ENCODE peak calls at places on chromosomes 1 and 21, in four cellular contexts. One of them, this sample, is unnamed.

GRCh38 chr1:174005032-174005431 is 17.1 kb downstream of the RC3H1 start:
- DNase-seq in K562: no peak
- DNase-seq in HCT116: no peak
- DNase-seq in HepG2: no peak
- DNase-seq in this sample: no peak

GRCh38 chr1:235468970-235469369 is 35.3 kb downstream of the B3GALNT2 start:
- DNase-seq in K562: no peak
- DNase-seq in HCT116: peak
- DNase-seq in HepG2: peak
- DNase-seq in this sample: peak

GRCh38 chr1:41501581-41501980 is 17.1 kb upstream of the EDN2 start:
- DNase-seq in K562: no peak
- DNase-seq in HCT116: no peak
- DNase-seq in HepG2: no peak
- DNase-seq in this sample: peak

GRCh38 chr21:17925900-17926299 is 106.7 kb upstream of the C21orf91 start:
- DNase-seq in K562: no peak
- DNase-seq in HCT116: no peak
- DNase-seq in HepG2: peak
- DNase-seq in this sample: peak

GRCh38 chr1:36874271-36875017 is 159.9 kb downstream of the GRIK3 start:
- DNase-seq in K562: no peak
- DNase-seq in HCT116: no peak
- DNase-seq in HepG2: no peak
- DNase-seq in this sample: no peak

GRCh38 chr1:214213136-214213535 is 67.8 kb upstream of the SMYD2 start:
- DNase-seq in K562: no peak
- DNase-seq in HCT116: no peak
- DNase-seq in HepG2: no peak
- DNase-seq in this sample: peak

GRCh38 chr1:237139732-237140131 is 97.7 kb downstream of the RYR2 start:
- DNase-seq in K562: no peak
- DNase-seq in HCT116: no peak
- DNase-seq in HepG2: no peak
- DNase-seq in this sample: no peak

GRCh38 chr21:35426484-35426883 is 377.4 kb upstream of the RUNX1 start:
- DNase-seq in K562: no peak
- DNase-seq in HCT116: no peak
- DNase-seq in HepG2: no peak
- DNase-seq in this sample: no peak

GRCh38 chr1:209609403-209610377 is 26.2 kb downstream of the CAMK1G start:
- DNase-seq in K562: no peak
- DNase-seq in HCT116: no peak
- DNase-seq in HepG2: no peak
- DNase-seq in this sample: peak

GRCh38 chr1:54037476-54037875 is 15.5 kb downstream of the TMEM59 start:
- DNase-seq in K562: no peak
- DNase-seq in HCT116: no peak
- DNase-seq in HepG2: no peak
- DNase-seq in this sample: no peak

GRCh38 chr1:17089496-17089895 is 29.8 kb downstream of the PADI2 start:
- DNase-seq in K562: no peak
- DNase-seq in HCT116: no peak
- DNase-seq in HepG2: no peak
- DNase-seq in this sample: no peak

GRCh38 chr1:24936688-24937087 is 6.6 kb upstream of the RUNX3 start:
- DNase-seq in K562: no peak
- DNase-seq in HCT116: no peak
- DNase-seq in HepG2: no peak
- DNase-seq in this sample: no peak

GRCh38 chr21:45972353-45972715 is 9.2 kb upstream of the COL6A1 start:
- DNase-seq in K562: no peak
- DNase-seq in HCT116: no peak
- DNase-seq in HepG2: no peak
- DNase-seq in this sample: no peak

GRCh38 chr1:61950418-61950817 is 208.1 kb downstream of the PATJ start:
- DNase-seq in K562: no peak
- DNase-seq in HCT116: no peak
- DNase-seq in HepG2: peak
- DNase-seq in this sample: no peak

GRCh38 chr1:21027805-21028204 is 148.9 kb downstream of the EIF4G3 start:
- DNase-seq in K562: no peak
- DNase-seq in HCT116: no peak
- DNase-seq in HepG2: no peak
- DNase-seq in this sample: no peak

GRCh38 chr1:23673086-23673813 is 18.4 kb upstream of the RPL11 start:
- DNase-seq in K562: peak
- DNase-seq in HCT116: no peak
- DNase-seq in HepG2: peak
- DNase-seq in this sample: peak

GRCh38 chr1:77313491-77313890 is 31.7 kb downstream of the AK5 start:
- DNase-seq in K562: peak
- DNase-seq in HCT116: peak
- DNase-seq in HepG2: peak
- DNase-seq in this sample: no peak

GRCh38 chr1:236281286-236282158 is at the start of gene ERO1B:
- DNase-seq in K562: peak
- DNase-seq in HCT116: peak
- DNase-seq in HepG2: peak
- DNase-seq in this sample: peak

GRCh38 chr1:165828103-165828558 is 717 bp downstream of the UCK2 start:
- DNase-seq in K562: peak
- DNase-seq in HCT116: no peak
- DNase-seq in HepG2: peak
- DNase-seq in this sample: peak

GRCh38 chr1:156444407-156445001 is 56.1 kb downstream of the MEF2D start:
- DNase-seq in K562: peak
- DNase-seq in HCT116: peak
- DNase-seq in HepG2: peak
- DNase-seq in this sample: peak

GRCh38 chr1:161421456-161421855 is 53.8 kb upstream of the CFAP126 start:
- DNase-seq in K562: no peak
- DNase-seq in HCT116: no peak
- DNase-seq in HepG2: no peak
- DNase-seq in this sample: no peak

GRCh38 chr1:154157520-154158306 is 2.8 kb upstream of the NUP210L start:
- DNase-seq in K562: peak
- DNase-seq in HCT116: no peak
- DNase-seq in HepG2: no peak
- DNase-seq in this sample: no peak

GRCh38 chr1:215557504-215557903 is 9.6 kb upstream of the KCTD3 start:
- DNase-seq in K562: no peak
- DNase-seq in HCT116: no peak
- DNase-seq in HepG2: no peak
- DNase-seq in this sample: no peak

GRCh38 chr1:245648749-245649517 is 494.1 kb downstream of the KIF26B start:
- DNase-seq in K562: no peak
- DNase-seq in HCT116: no peak
- DNase-seq in HepG2: no peak
- DNase-seq in this sample: no peak

GRCh38 chr1:160083968-160084770 is 2.8 kb downstream of the KCNJ9 start:
- DNase-seq in K562: peak
- DNase-seq in HCT116: peak
- DNase-seq in HepG2: no peak
- DNase-seq in this sample: peak

GRCh38 chr1:21816602-21817302 is 4.7 kb downstream of the LDLRAD2 start:
- DNase-seq in K562: no peak
- DNase-seq in HCT116: peak
- DNase-seq in HepG2: peak
- DNase-seq in this sample: no peak

GRCh38 chr1:53614231-53615021 is 124.5 kb downstream of the GLIS1 start:
- DNase-seq in K562: no peak
- DNase-seq in HCT116: no peak
- DNase-seq in HepG2: no peak
- DNase-seq in this sample: no peak

GRCh38 chr21:37463083-37463780 is 96.7 kb downstream of the DYRK1A start:
- DNase-seq in K562: peak
- DNase-seq in HCT116: peak
- DNase-seq in HepG2: peak
- DNase-seq in this sample: peak

GRCh38 chr1:111826278-111826677 is 70.6 kb downstream of the DDX20 start:
- DNase-seq in K562: no peak
- DNase-seq in HCT116: no peak
- DNase-seq in HepG2: no peak
- DNase-seq in this sample: no peak

GRCh38 chr1:17582124-17582768 is 42.7 kb downstream of the ARHGEF10L start:
- DNase-seq in K562: no peak
- DNase-seq in HCT116: no peak
- DNase-seq in HepG2: no peak
- DNase-seq in this sample: peak

GRCh38 chr1:24149854-24150227 is 6.9 kb upstream of the IL22RA1 start:
- DNase-seq in K562: peak
- DNase-seq in HCT116: peak
- DNase-seq in HepG2: no peak
- DNase-seq in this sample: no peak

GRCh38 chr1:115670476-115671175 is 28.9 kb downstream of the VANGL1 start:
- DNase-seq in K562: no peak
- DNase-seq in HCT116: no peak
- DNase-seq in HepG2: no peak
- DNase-seq in this sample: no peak

GRCh38 chr21:45513003-45513706 is 29.1 kb downstream of the SLC19A1 start:
- DNase-seq in K562: no peak
- DNase-seq in HCT116: no peak
- DNase-seq in HepG2: no peak
- DNase-seq in this sample: peak

GRCh38 chr21:33976082-33976979 is 60.7 kb upstream of the ATP5PO start:
- DNase-seq in K562: peak
- DNase-seq in HCT116: no peak
- DNase-seq in HepG2: peak
- DNase-seq in this sample: no peak

GRCh38 chr21:33975548-33976081 is 60.0 kb upstream of the ATP5PO start:
- DNase-seq in K562: peak
- DNase-seq in HCT116: no peak
- DNase-seq in HepG2: no peak
- DNase-seq in this sample: no peak

GRCh38 chr21:33977721-33978369 is 62.2 kb upstream of the ATP5PO start:
- DNase-seq in K562: no peak
- DNase-seq in HCT116: no peak
- DNase-seq in HepG2: no peak
- DNase-seq in this sample: no peak

GRCh38 chr21:33978585-33978984 is 63.0 kb upstream of the ATP5PO start:
- DNase-seq in K562: no peak
- DNase-seq in HCT116: no peak
- DNase-seq in HepG2: no peak
- DNase-seq in this sample: no peak

GRCh38 chr21:33976980-33977720 is 61.5 kb upstream of the ATP5PO start:
- DNase-seq in K562: no peak
- DNase-seq in HCT116: no peak
- DNase-seq in HepG2: peak
- DNase-seq in this sample: no peak
- TF ChIP-seq JUND in K562: no peak
- TF ChIP-seq JUND in HCT116: no peak
- TF ChIP-seq JUND in HepG2: no peak
- TF ChIP-seq JUND in this sample: no peak

GRCh38 chr1:30192969-30193630 is 530.3 kb downstream of the MATN1 start:
- DNase-seq in K562: no peak
- DNase-seq in HCT116: no peak
- DNase-seq in HepG2: no peak
- DNase-seq in this sample: no peak

GRCh38 chr1:30188999-30189398 is 534.4 kb downstream of the MATN1 start:
- DNase-seq in K562: no peak
- DNase-seq in HCT116: no peak
- DNase-seq in HepG2: no peak
- DNase-seq in this sample: no peak

GRCh38 chr1:30189818-30190480 is 533.4 kb downstream of the MATN1 start:
- DNase-seq in K562: no peak
- DNase-seq in HCT116: no peak
- DNase-seq in HepG2: no peak
- DNase-seq in this sample: no peak

GRCh38 chr1:30190481-30191153 is 532.8 kb downstream of the MATN1 start:
- DNase-seq in K562: no peak
- DNase-seq in HCT116: no peak
- DNase-seq in HepG2: no peak
- DNase-seq in this sample: no peak

GRCh38 chr1:30191154-30191702 is 532.2 kb downstream of the MATN1 start:
- DNase-seq in K562: peak
- DNase-seq in HCT116: peak
- DNase-seq in HepG2: no peak
- DNase-seq in this sample: peak
- TF ChIP-seq JUND in K562: peak
- TF ChIP-seq JUND in HCT116: peak
- TF ChIP-seq JUND in HepG2: no peak
- TF ChIP-seq JUND in this sample: no peak

DNA sequence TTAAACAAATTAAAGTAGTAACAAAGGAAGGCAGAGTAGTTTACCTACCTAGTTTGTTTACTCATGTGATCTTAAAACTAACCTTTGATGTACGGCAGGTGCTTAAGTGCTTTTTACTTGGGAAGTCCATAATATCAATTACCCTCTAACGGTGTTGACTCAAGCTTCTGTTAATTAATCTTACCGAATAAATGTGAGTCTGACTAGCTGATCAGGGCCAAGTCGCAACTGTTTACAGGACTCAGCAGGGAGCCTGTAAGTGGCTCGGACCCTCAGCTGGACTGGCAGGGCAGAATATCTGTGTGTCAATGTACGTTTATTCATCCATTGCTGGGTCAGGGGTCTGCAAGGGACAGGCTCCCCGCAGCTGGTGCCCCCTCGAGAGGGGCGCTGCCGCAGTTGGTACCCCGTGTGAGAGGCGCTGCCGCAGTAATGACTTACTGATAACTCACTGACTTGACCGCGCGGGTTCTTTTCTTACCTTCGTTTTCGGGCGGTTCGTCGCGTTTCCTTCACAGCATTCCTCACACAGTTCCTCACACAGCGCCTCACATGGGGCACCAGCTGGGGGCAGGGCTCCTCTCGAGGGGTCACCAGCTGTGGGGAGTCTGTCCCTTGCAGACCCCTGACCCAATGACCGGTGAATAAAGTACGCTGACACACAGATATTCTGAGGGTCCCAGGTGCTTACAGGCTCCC is 2.9 kb downstream of the FMO1 start:
- DNase-seq in K562: no peak
- DNase-seq in HCT116: peak
- DNase-seq in HepG2: no peak
- DNase-seq in this sample: peak
- TF ChIP-seq JUND in K562: no peak
- TF ChIP-seq JUND in HCT116: no peak
- TF ChIP-seq JUND in HepG2: no peak
- TF ChIP-seq JUND in this sample: no peak

GRCh38 chr1:169044971-169045370 is 61.5 kb upstream of the ATP1B1 start:
- DNase-seq in K562: no peak
- DNase-seq in HCT116: no peak
- DNase-seq in HepG2: no peak
- DNase-seq in this sample: no peak

GRCh38 chr1:169049258-169049936 is 57.1 kb upstream of the ATP1B1 start:
- DNase-seq in K562: no peak
- DNase-seq in HCT116: no peak
- DNase-seq in HepG2: no peak
- DNase-seq in this sample: no peak

GRCh38 chr1:169046671-169047070 is 59.8 kb upstream of the ATP1B1 start:
- DNase-seq in K562: no peak
- DNase-seq in HCT116: no peak
- DNase-seq in HepG2: no peak
- DNase-seq in this sample: no peak

GRCh38 chr1:169048043-169048442 is 58.4 kb upstream of the ATP1B1 start:
- DNase-seq in K562: no peak
- DNase-seq in HCT116: no peak
- DNase-seq in HepG2: no peak
- DNase-seq in this sample: no peak

GRCh38 chr1:169047074-169047473 is 59.4 kb upstream of the ATP1B1 start:
- DNase-seq in K562: no peak
- DNase-seq in HCT116: no peak
- DNase-seq in HepG2: no peak
- DNase-seq in this sample: no peak
- TF ChIP-seq JUND in K562: no peak
- TF ChIP-seq JUND in HCT116: no peak
- TF ChIP-seq JUND in HepG2: no peak
- TF ChIP-seq JUND in this sample: no peak

This sample was measured in T47D.